ENCODE peak calls at places on chromosomes 2 and 18, in four cellular contexts. P is Panc1, M is K562, H is A549. R is an unnamed sample.

GRCh38 chr2:200976710-200977109 is 13.2 kb upstream of the ORC2 start:
- DNase-seq in P (no peak), M (no peak), H (no peak), R (no peak)

GRCh38 chr18:23927821-23928746 is 86.5 kb upstream of the TTC39C start:
- DNase-seq in P (no peak), M (no peak), H (no peak), R (no peak)

GRCh38 chr2:28164280-28164801 is 228.3 kb upstream of the FOSL2 start:
- DNase-seq in P (no peak), M (no peak), H (no peak), R (no peak)

GRCh38 chr18:29556070-29556469 is 1379.1 kb upstream of the CDH2 start:
- DNase-seq in P (no peak), M (no peak), H (no peak), R (no peak)

GRCh38 chr2:127158614-127159290 is 51.8 kb upstream of the BIN1 start:
- DNase-seq in P (no peak), M (no peak), H (no peak), R (no peak)

GRCh38 chr2:149169653-149170052 is 131.2 kb downstream of the LYPD6B start:
- DNase-seq in P (no peak), M (no peak), H (no peak), R (no peak)

GRCh38 chr2:122031544-122032263 is 276.3 kb downstream of the TSN start:
- DNase-seq in P (no peak), M (no peak), H (no peak), R (no peak)

GRCh38 chr2:190513877-190514276 is 20.6 kb downstream of the NEMP2 start:
- DNase-seq in P (no peak), M (no peak), H (no peak), R (no peak)

GRCh38 chr18:29882620-29883019 is 1159.9 kb downstream of the DSC3 start:
- DNase-seq in P (no peak), M (no peak), H (no peak), R (no peak)

GRCh38 chr2:84704505-84705244 is 176.2 kb downstream of the TRABD2A start:
- DNase-seq in P (no peak), M (no peak), H (no peak), R (no peak)

GRCh38 chr2:127163922-127164321 is 56.2 kb downstream of the CYP27C1 start:
- DNase-seq in P (no peak), M (no peak), H (no peak), R (no peak)

GRCh38 chr2:12321017-12321641 is 395.6 kb upstream of the TRIB2 start:
- DNase-seq in P (no peak), M (peak), H (no peak), R (no peak)

GRCh38 chr2:11667194-11667593 is 2.8 kb downstream of the NTSR2 start:
- DNase-seq in P (no peak), M (no peak), H (no peak), R (no peak)

GRCh38 chr2:161988589-161988988 is 85.4 kb downstream of the DPP4 start:
- DNase-seq in P (no peak), M (no peak), H (no peak), R (no peak)

GRCh38 chr2:215060851-215061541 is 77.4 kb downstream of the ABCA12 start:
- DNase-seq in P (no peak), M (no peak), H (no peak), R (no peak)

GRCh38 chr2:176115883-176116813 is at the start of gene HOXD10:
- DNase-seq in P (no peak), M (no peak), H (peak), R (no peak)

GRCh38 chr18:3984163-3984757 is 470.8 kb downstream of the DLGAP1 start:
- DNase-seq in P (no peak), M (no peak), H (no peak), R (no peak)

GRCh38 chr2:67455219-67456142 is 58.3 kb downstream of the ETAA1 start:
- DNase-seq in P (no peak), M (no peak), H (no peak), R (no peak)

GRCh38 chr2:232369126-232369955 is 9.2 kb upstream of the ALPP start:
- DNase-seq in P (no peak), M (no peak), H (no peak), R (no peak)

GRCh38 chr2:30721668-30722647 is 85.3 kb downstream of the CAPN13 start:
- DNase-seq in P (no peak), M (no peak), H (no peak), R (no peak)

GRCh38 chr18:37578886-37579513 is 13.4 kb upstream of the CELF4 start:
- DNase-seq in P (no peak), M (peak), H (peak), R (peak)

GRCh38 chr2:111007757-111008688 is 112.7 kb upstream of the BCL2L11 start:
- DNase-seq in P (no peak), M (no peak), H (peak), R (no peak)

GRCh38 chr2:150052457-150052856 is 435.0 kb downstream of the RND3 start:
- DNase-seq in P (no peak), M (no peak), H (no peak), R (no peak)

GRCh38 chr2:222436040-222436413 is 11.7 kb downstream of the SGPP2 start:
- DNase-seq in P (no peak), M (no peak), H (peak), R (no peak)

GRCh38 chr2:42053791-42054656 is 6.2 kb downstream of the PKDCC start:
- DNase-seq in P (no peak), M (no peak), H (no peak), R (no peak)

GRCh38 chr2:191917430-191917881 is 70.6 kb upstream of the CAVIN2 start:
- DNase-seq in P (no peak), M (no peak), H (no peak), R (no peak)

GRCh38 chr2:156098506-156098905 is 234.0 kb downstream of the NR4A2 start:
- DNase-seq in P (no peak), M (no peak), H (no peak), R (no peak)

GRCh38 chr2:156680266-156680665 is 244.1 kb downstream of the GPD2 start:
- DNase-seq in P (no peak), M (no peak), H (no peak), R (no peak)

GRCh38 chr18:41268271-41268670 is 686.8 kb upstream of the PIK3C3 start:
- DNase-seq in P (no peak), M (no peak), H (no peak), R (no peak)

GRCh38 chr2:11775384-11775783 is 29.0 kb downstream of the LPIN1 start:
- DNase-seq in P (no peak), M (no peak), H (no peak), R (no peak)

GRCh38 chr2:239647037-239647436 is 246.2 kb upstream of the HDAC4 start:
- DNase-seq in P (no peak), M (no peak), H (no peak), R (no peak)

GRCh38 chr2:136874258-136874657 is 108.9 kb downstream of the THSD7B start:
- DNase-seq in P (no peak), M (no peak), H (peak), R (no peak)

DNA sequence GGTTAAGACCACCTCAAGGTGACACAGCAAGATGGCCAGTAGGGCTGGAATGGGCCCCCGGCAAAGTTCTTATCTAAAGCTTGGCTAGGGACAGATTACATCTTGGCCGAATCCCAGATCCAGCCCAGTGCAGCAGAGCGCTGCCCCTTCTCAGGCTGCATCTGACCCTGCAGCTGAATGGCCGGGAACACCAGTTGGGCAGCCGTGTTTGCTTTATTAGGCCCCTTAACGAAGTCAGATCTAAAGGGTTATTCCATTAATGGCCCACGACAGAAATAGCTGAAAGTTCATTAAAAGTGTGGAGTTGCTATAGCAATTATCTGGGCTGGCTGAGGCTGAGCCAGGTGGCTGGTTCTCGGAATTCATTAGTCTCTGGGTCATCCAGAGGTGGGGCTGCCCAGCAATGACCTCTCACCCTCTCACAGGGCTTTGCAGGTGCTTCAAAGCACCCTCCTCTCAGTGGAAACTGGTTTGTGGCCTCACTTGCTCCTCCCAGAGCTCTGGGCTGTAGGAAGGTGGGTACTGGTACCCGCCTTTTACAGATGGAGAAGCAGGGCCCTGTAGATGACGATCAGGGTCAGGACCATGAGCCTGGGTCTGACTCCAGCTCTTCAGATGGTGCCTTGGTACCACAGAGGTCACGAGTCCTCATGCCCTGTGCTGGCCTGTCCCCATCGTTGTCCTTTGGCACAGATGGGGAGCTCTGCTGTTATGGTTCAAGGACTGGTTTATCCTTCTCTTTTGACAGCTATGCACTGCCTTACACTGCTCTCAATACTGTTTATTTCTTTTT is 68.8 kb downstream of the EMX1 start:
- DNase-seq in P (no peak), M (peak), H (no peak), R (no peak)
- TF ChIP-seq REST in P (no peak), M (no peak), H (no peak), R (no peak)

GRCh38 chr2:132568679-132569078 is 101.3 kb downstream of the LYPD1 start:
- DNase-seq in P (no peak), M (no peak), H (no peak), R (no peak)

GRCh38 chr2:132577693-132578092 is 92.3 kb downstream of the LYPD1 start:
- DNase-seq in P (no peak), M (no peak), H (no peak), R (peak)

GRCh38 chr2:132567682-132568081 is 102.3 kb downstream of the LYPD1 start:
- DNase-seq in P (no peak), M (no peak), H (no peak), R (no peak)

GRCh38 chr2:132573444-132574007 is 96.5 kb downstream of the LYPD1 start:
- DNase-seq in P (no peak), M (no peak), H (no peak), R (no peak)
- TF ChIP-seq REST in P (no peak), M (no peak), H (no peak), R (no peak)

GRCh38 chr2:186384226-186384625 is 101.8 kb upstream of the ZC3H15 start:
- DNase-seq in P (no peak), M (no peak), H (no peak), R (no peak)

GRCh38 chr2:186381573-186381972 is 104.5 kb upstream of the ZC3H15 start:
- DNase-seq in P (no peak), M (no peak), H (no peak), R (no peak)

GRCh38 chr2:186382932-186383331 is 103.1 kb upstream of the ZC3H15 start:
- DNase-seq in P (no peak), M (no peak), H (peak), R (no peak)

GRCh38 chr2:186380805-186381204 is 105.3 kb upstream of the ZC3H15 start:
- DNase-seq in P (no peak), M (no peak), H (no peak), R (no peak)

GRCh38 chr2:186379052-186379451 is 107.0 kb upstream of the ZC3H15 start:
- DNase-seq in P (no peak), M (no peak), H (peak), R (no peak)
- TF ChIP-seq REST in P (no peak), M (no peak), H (no peak), R (no peak)

DNA sequence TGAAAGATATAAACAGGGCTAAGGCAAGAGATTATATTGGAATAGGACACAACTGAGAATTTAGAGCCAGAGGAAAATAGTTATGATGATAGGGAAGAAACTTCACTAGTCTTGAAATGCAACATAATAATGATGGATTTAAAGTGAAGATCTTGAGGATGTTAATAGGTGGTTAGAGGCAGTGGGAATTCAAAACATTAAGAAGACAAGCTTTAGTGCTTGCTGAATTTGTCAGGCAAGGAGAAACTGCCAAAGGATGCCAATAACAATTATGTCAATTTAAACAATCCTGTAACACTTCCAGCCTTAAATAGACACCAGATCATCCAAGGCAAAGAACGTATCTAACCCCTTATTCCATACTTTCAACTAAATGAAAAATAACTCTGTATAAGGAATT is 330.1 kb downstream of the ERBB4 start:
- DNase-seq in P (no peak), M (no peak), H (no peak), R (no peak)
- TF ChIP-seq REST in P (no peak), M (no peak), H (no peak), R (no peak)

GRCh38 chr2:112819081-112819480 is 17.5 kb downstream of the IL1B start:
- DNase-seq in P (no peak), M (no peak), H (no peak), R (no peak)

GRCh38 chr2:112821682-112822081 is 14.9 kb downstream of the IL1B start:
- DNase-seq in P (no peak), M (no peak), H (no peak), R (no peak)

GRCh38 chr2:112821142-112821541 is 15.4 kb downstream of the IL1B start:
- DNase-seq in P (no peak), M (no peak), H (no peak), R (no peak)

GRCh38 chr2:112818094-112818902 is 18.3 kb downstream of the IL1B start:
- DNase-seq in P (no peak), M (no peak), H (peak), R (no peak)

DNA sequence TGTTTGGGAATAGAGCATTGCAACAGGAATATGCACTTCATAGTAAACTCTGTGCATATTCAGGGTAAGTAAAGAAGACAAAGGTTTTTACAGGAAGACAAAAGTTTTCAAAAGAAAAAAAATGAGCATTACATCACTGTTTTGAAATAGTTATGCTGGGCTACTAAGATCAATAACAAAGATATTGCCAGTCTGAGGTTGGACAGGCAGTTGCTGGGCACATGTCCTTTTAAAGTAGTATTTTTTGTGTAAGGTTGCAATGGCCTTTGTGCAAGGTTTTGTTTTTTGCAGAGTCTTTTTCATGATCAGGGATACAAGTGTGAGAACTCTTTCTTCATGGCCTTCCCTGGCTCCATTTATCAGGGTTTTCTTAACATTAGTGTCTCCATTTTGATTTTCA is 16.2 kb downstream of the IL1B start:
- DNase-seq in P (no peak), M (no peak), H (no peak), R (no peak)
- TF ChIP-seq REST in P (no peak), M (no peak), H (no peak), R (no peak)

GRCh38 chr2:101053117-101053516 is 51.0 kb downstream of the RPL31 start:
- DNase-seq in P (no peak), M (no peak), H (no peak), R (no peak)

GRCh38 chr2:101047774-101048173 is 45.7 kb downstream of the RPL31 start:
- DNase-seq in P (no peak), M (no peak), H (no peak), R (no peak)

GRCh38 chr2:101047075-101047766 is 45.1 kb downstream of the RPL31 start:
- DNase-seq in P (no peak), M (no peak), H (peak), R (no peak)

GRCh38 chr2:101048756-101049155 is 46.7 kb downstream of the RPL31 start:
- DNase-seq in P (no peak), M (no peak), H (no peak), R (no peak)

DNA sequence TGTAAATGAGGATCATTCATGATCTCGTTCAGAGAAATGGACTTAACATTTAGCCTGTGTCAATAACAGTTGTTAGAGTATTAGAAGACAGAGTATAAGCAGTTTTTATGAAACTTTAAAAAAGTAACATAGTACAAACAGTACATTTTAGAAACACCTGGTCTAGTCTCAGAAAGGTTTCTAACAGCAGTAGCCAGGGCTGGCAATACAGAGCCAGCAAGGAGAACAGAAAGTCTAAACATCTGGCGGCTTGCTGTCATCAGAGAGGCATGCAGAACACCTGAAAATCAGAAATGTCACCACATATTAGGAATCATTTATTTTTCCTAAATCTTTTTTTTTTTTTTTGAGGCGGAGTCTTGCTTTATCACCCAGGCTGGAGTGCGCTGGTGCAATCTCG is 50.1 kb downstream of the RPL31 start:
- DNase-seq in P (no peak), M (no peak), H (no peak), R (no peak)
- TF ChIP-seq REST in P (no peak), M (no peak), H (no peak), R (no peak)

GRCh38 chr18:12310762-12311161 is 2.7 kb downstream of the TUBB6 start:
- DNase-seq in P (no peak), M (no peak), H (no peak), R (no peak)
- TF ChIP-seq REST in P (peak), M (no peak), H (peak), R (peak)

DNA sequence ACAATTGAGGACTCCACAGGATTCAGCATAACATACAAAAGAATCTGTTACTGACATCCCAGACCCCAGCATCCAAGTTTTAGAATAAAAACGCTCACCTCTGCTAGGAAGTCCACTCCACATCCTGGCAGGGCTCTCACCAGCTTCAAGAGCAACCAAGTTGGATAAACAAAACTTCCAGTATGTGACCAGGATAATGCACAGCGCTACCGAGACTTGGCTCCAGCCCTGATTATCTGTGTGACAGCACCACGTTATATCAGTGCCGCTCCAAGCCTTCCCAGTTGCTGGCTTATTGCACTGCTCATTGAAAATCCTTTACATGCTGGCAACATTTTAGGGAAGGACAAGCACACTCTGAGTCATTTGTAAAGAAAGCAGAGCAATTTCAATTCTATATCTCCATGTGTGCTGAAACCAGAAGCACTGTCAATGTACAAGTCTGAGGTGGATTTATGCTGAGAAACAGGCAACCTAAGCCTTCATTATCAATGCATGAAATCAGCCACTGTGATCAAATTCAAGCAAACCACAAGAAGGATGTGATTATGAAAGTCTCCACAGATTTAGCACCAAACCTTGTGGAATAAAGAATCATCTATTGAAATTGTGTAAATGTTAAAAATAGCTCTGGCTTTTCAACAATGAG is 115.7 kb downstream of the ZNF385B start:
- DNase-seq in P (no peak), M (no peak), H (no peak), R (no peak)
- TF ChIP-seq REST in P (no peak), M (no peak), H (no peak), R (no peak)

DNA sequence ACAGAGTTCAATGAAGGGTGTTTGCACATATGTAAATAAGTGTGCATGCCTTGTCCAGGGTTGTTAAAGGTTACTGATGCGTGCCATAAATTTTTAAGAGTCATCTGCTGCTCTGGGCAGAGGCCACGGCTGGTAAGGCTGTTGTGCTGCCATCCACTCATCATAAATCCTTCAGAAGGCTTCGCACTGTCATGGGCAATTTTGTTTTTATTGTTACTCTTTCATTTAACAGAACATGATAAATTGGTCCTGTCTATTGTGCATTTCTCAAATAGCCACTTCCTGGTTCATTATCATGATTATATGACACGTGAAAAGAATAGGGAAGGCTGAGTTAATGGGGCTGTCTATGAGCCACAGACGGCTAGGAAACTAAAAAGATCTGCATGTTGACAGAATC is 634.3 kb upstream of the SOX11 start:
- DNase-seq in P (no peak), M (no peak), H (no peak), R (no peak)
- TF ChIP-seq REST in P (no peak), M (no peak), H (no peak), R (no peak)